ENCODE peak calls at places on chromosomes 5 and 9, in nine cellular contexts. A is M059J, B is K562, L is KBM-7, U is H54, G is activated gamma-delta T cell treated with Interleukin-2 at 50 U/mL for 16 hours, M is tibial nerve, O is H4, J is DMS 273 treated with DMSO at 0.1 percent for 48 hours. F is an unnamed sample.

GRCh38 chr9:124773473-124774130 is 2.5 kb upstream of the NR6A1 start:
- DNase-seq in L (no peak), U (no peak), O (no peak), G (no peak), B (no peak), A (no peak), M (no peak), J (no peak), F (no peak)

GRCh38 chr5:83249156-83249555 is 171.8 kb downstream of the XRCC4 start:
- DNase-seq in G (no peak), A (no peak), M (no peak), B (no peak), L (no peak), J (no peak), U (no peak), O (no peak), F (no peak)

GRCh38 chr5:138824516-138824915 is 50.6 kb downstream of the LRRTM2 start:
- DNase-seq in O (no peak), G (no peak), U (no peak), M (no peak), J (no peak), B (no peak), A (no peak), L (no peak), F (no peak)

GRCh38 chr9:86721843-86722705 is 225.2 kb downstream of the GAS1 start:
- DNase-seq in U (peak), A (peak), J (no peak), O (peak), L (no peak), G (no peak), M (no peak), B (no peak), F (no peak)

GRCh38 chr9:128385493-128386205 is 14.5 kb downstream of the URM1 start:
- DNase-seq in G (no peak), A (no peak), B (no peak), O (no peak), U (no peak), L (no peak), M (no peak), J (peak), F (no peak)

GRCh38 chr5:110507972-110508371 is 218.5 kb downstream of the TMEM232 start:
- DNase-seq in B (no peak), J (no peak), L (no peak), G (no peak), M (no peak), O (no peak), A (no peak), U (no peak), F (no peak)

GRCh38 chr9:38372685-38373619 is 19.6 kb upstream of the ALDH1B1 start:
- DNase-seq in L (no peak), A (no peak), J (no peak), U (no peak), G (no peak), M (no peak), B (no peak), O (no peak), F (no peak)

GRCh38 chr5:66718374-66718977 is 122.3 kb downstream of the MAST4 start:
- DNase-seq in J (no peak), L (peak), O (no peak), U (no peak), M (no peak), B (no peak), G (no peak), A (no peak), F (no peak)

GRCh38 chr5:43140286-43140685 is 19.6 kb downstream of the ZNF131 start:
- DNase-seq in O (no peak), M (no peak), A (peak), B (no peak), J (no peak), U (no peak), G (no peak), L (no peak), F (no peak)

GRCh38 chr5:128572546-128573339 is 34.7 kb upstream of the FBN2 start:
- DNase-seq in M (no peak), B (no peak), O (no peak), L (no peak), G (no peak), U (no peak), J (no peak), A (no peak), F (no peak)

GRCh38 chr5:173736923-173737412 is 120.5 kb upstream of the BOD1 start:
- DNase-seq in M (no peak), U (no peak), O (no peak), L (peak), A (no peak), B (peak), J (no peak), G (no peak), F (no peak)

GRCh38 chr9:122991370-122991830 is 42.1 kb upstream of the GPR21 start:
- DNase-seq in U (peak), J (no peak), L (peak), O (peak), M (no peak), G (peak), B (peak), A (peak), F (peak)

GRCh38 chr9:2722715-2723114 is 5.4 kb downstream of the KCNV2 start:
- DNase-seq in B (no peak), A (peak), G (no peak), U (no peak), O (peak), L (peak), J (no peak), M (no peak), F (peak)

GRCh38 chr9:115015018-115015635 is 84.7 kb upstream of the TNFSF8 start:
- DNase-seq in G (no peak), O (peak), B (peak), M (no peak), U (peak), L (peak), J (no peak), A (peak), F (peak)

GRCh38 chr9:77016111-77016525 is 3.3 kb upstream of the FOXB2 start:
- DNase-seq in M (no peak), B (no peak), J (no peak), O (no peak), U (no peak), G (no peak), A (no peak), L (no peak), F (no peak)

GRCh38 chr5:2887401-2888348 is 136.2 kb upstream of the IRX2 start:
- DNase-seq in M (no peak), L (no peak), G (no peak), A (no peak), O (no peak), J (no peak), U (no peak), B (no peak), F (no peak)

GRCh38 chr9:81629440-81629839 is 59.9 kb downstream of the TLE1 start:
- DNase-seq in L (no peak), U (no peak), O (no peak), M (no peak), J (no peak), A (no peak), G (no peak), B (no peak), F (no peak)

GRCh38 chr5:180832638-180833068 is 28.4 kb downstream of the ZFP62 start:
- DNase-seq in M (no peak), O (no peak), J (no peak), A (no peak), U (no peak), G (peak), L (no peak), B (no peak), F (no peak)

GRCh38 chr9:98551511-98552286 is 157.0 kb downstream of the GABBR2 start:
- DNase-seq in L (no peak), M (no peak), U (peak), O (peak), B (no peak), A (peak), G (no peak), J (no peak), F (no peak)

GRCh38 chr9:136052433-136052880 is 42.6 kb downstream of the NACC2 start:
- DNase-seq in A (peak), J (no peak), U (peak), L (no peak), G (no peak), B (no peak), M (no peak), O (peak), F (no peak)

GRCh38 chr5:151257731-151258715 is 5.0 kb downstream of the GM2A start:
- DNase-seq in G (no peak), L (peak), B (no peak), O (no peak), J (no peak), U (no peak), A (peak), M (no peak), F (no peak)

GRCh38 chr5:79111387-79111959 is at the start of gene BHMT:
- DNase-seq in G (no peak), U (no peak), L (no peak), J (no peak), M (no peak), O (no peak), B (no peak), A (no peak), F (no peak)

GRCh38 chr5:175378444-175379028 is 65.4 kb downstream of the DRD1 start:
- DNase-seq in A (peak), L (no peak), O (peak), J (no peak), B (no peak), M (no peak), U (peak), G (no peak), F (no peak)

GRCh38 chr5:114363837-114364236 is 2.0 kb downstream of the KCNN2 start:
- DNase-seq in A (no peak), U (no peak), B (no peak), G (no peak), M (no peak), O (no peak), L (no peak), J (no peak), F (no peak)

GRCh38 chr5:83711982-83712601 is 8.6 kb downstream of the HAPLN1 start:
- DNase-seq in G (peak), U (no peak), M (peak), O (peak), A (peak), J (no peak), L (peak), B (peak), F (no peak)

GRCh38 chr9:104977580-104977979 is 49.6 kb upstream of the ABCA1 start:
- DNase-seq in U (no peak), O (no peak), A (no peak), M (no peak), G (no peak), L (no peak), J (no peak), B (no peak), F (no peak)

GRCh38 chr9:128254855-128255759 is 20.7 kb downstream of the GOLGA2 start:
- DNase-seq in O (peak), L (peak), M (no peak), A (peak), B (peak), G (peak), U (peak), J (no peak), F (peak)

GRCh38 chr5:148875205-148875875 is 48.9 kb downstream of the ADRB2 start:
- DNase-seq in B (no peak), O (no peak), L (no peak), U (no peak), J (no peak), M (no peak), G (no peak), A (peak), F (no peak)